ENCODE peak calls at places on chromosome 21, in seven cellular contexts. T is NCI-H1436, Q is Daoy, I is T1000, M is AG09309, G is stomach, N is ELR. K is an unnamed sample.

GRCh38 chr21:43603641-43604504 is 55.4 kb downstream of the HSF2BP start:
- DNase-seq in T (no peak), Q (peak), I (no peak), M (no peak), G (no peak), N (peak), K (no peak)

GRCh38 chr21:46128106-46128982 is 27.0 kb downstream of the FTCD start:
- DNase-seq in T (no peak), Q (no peak), I (no peak), M (no peak), G (no peak), N (no peak), K (no peak)

GRCh38 chr21:44791993-44792392 is 9.6 kb downstream of the UBE2G2 start:
- DNase-seq in T (no peak), Q (no peak), I (no peak), M (no peak), G (no peak), N (no peak), K (no peak)

GRCh38 chr21:24895885-24896734 is 711.2 kb downstream of the MRPL39 start:
- DNase-seq in T (no peak), Q (peak), I (no peak), M (no peak), G (peak), N (peak), K (no peak)

GRCh38 chr21:30434033-30434631 is 4.1 kb downstream of the KRTAP13-4 start:
- DNase-seq in T (no peak), Q (peak), I (no peak), M (no peak), G (peak), N (peak), K (peak)

GRCh38 chr21:45551316-45551715 is 9.1 kb upstream of the SLC19A1 start:
- DNase-seq in T (no peak), Q (peak), I (no peak), M (no peak), G (no peak), N (peak), K (no peak)

GRCh38 chr21:43824250-43824882 is 35.0 kb downstream of the RRP1 start:
- DNase-seq in T (no peak), Q (peak), I (no peak), M (peak), G (no peak), N (peak), K (no peak)

GRCh38 chr21:14879458-14879857 is 185.3 kb downstream of the NRIP1 start:
- DNase-seq in T (no peak), Q (peak), I (no peak), M (no peak), G (no peak), N (peak), K (no peak)

GRCh38 chr21:41707231-41707988 is 59.4 kb downstream of the RIPK4 start:
- DNase-seq in T (no peak), Q (peak), I (no peak), M (no peak), G (no peak), N (peak), K (peak)

GRCh38 chr21:41589131-41589530 is 81.2 kb upstream of the TMPRSS2 start:
- DNase-seq in T (no peak), Q (no peak), I (no peak), M (no peak), G (peak), N (no peak), K (no peak)

GRCh38 chr21:19236209-19236608 is 832.6 kb upstream of the TMPRSS15 start:
- DNase-seq in T (no peak), Q (peak), I (no peak), M (no peak), G (no peak), N (no peak), K (no peak)

GRCh38 chr21:46436586-46436985 is 22.1 kb upstream of the DIP2A start:
- DNase-seq in T (no peak), Q (no peak), I (no peak), M (no peak), G (no peak), N (no peak), K (no peak)

GRCh38 chr21:33994373-33994772 is 78.8 kb upstream of the ATP5PO start:
- DNase-seq in T (no peak), Q (no peak), I (no peak), M (no peak), G (no peak), N (no peak), K (no peak)

K was measured in colonic mucosa.